ENCODE peak calls at places on chromosomes 5 and 9, in seven cellular contexts. U is SW480; S is CD8-positive, alpha-beta T cell; C is IMR-90; E is H9; L is GM12865; O is erythroblast. P is an unnamed sample.
A peak's percentile ranks its signal among the peaks of the same experiment; 100 is the strongest.

GRCh38 chr5:152379331-152379730 is 25.7 kb downstream of the NMUR2 start:
- DNase-seq in L (no peak), E (no peak), C (no peak), U (no peak), S (no peak), O (no peak), P (no peak)

GRCh38 chr9:30078195-30078594 is 2306.2 kb upstream of the ACO1 start:
- DNase-seq in L (peak; percentile 5), E (no peak), C (no peak), U (no peak), S (no peak), O (no peak), P (no peak)

GRCh38 chr9:35757527-35758275 is 3.6 kb upstream of the MSMP start:
- DNase-seq in E (no peak), O (peak; percentile 47), U (no peak), S (no peak), C (no peak), L (no peak), P (no peak)

GRCh38 chr9:8558176-8558575 is 758.6 kb upstream of the DMAC1 start:
- DNase-seq in O (no peak), L (no peak), S (no peak), E (no peak), U (no peak), C (peak; percentile 0), P (no peak)

GRCh38 chr5:128695791-128696520 is 157.9 kb upstream of the FBN2 start:
- DNase-seq in C (peak; percentile 7), E (peak; percentile 40), L (no peak), O (no peak), S (no peak), U (no peak), P (no peak)

GRCh38 chr5:135887881-135888614 is 7.6 kb downstream of the IL9 start:
- DNase-seq in U (no peak), C (peak; percentile 52), S (no peak), E (peak; percentile 69), L (no peak), O (no peak), P (no peak)

GRCh38 chr9:114371986-114372917 is 15.5 kb downstream of the AKNA start:
- DNase-seq in C (no peak), O (no peak), E (no peak), L (peak; percentile 60), U (no peak), S (peak; percentile 62), P (no peak)

GRCh38 chr9:115022760-115023434 is 92.5 kb upstream of the TNFSF8 start:
- DNase-seq in U (no peak), L (no peak), S (no peak), C (peak; percentile 95), O (no peak), E (no peak), P (no peak)

GRCh38 chr5:36457511-36458260 is 148.7 kb upstream of the SLC1A3 start:
- DNase-seq in L (no peak), E (no peak), O (no peak), S (no peak), U (peak; percentile 36), C (no peak), P (no peak)

GRCh38 chr5:34030058-34030457 is 13.0 kb downstream of the C1QTNF3 start:
- DNase-seq in C (no peak), S (no peak), O (no peak), E (no peak), U (no peak), L (no peak), P (no peak)

GRCh38 chr5:137453476-137454080 is 45.5 kb downstream of the SPOCK1 start:
- DNase-seq in E (no peak), L (peak; percentile 48), O (peak; percentile 37), S (no peak), C (peak; percentile 51), U (peak; percentile 65), P (no peak)

GRCh38 chr9:90296539-90296938 is 346.1 kb downstream of the DIRAS2 start:
- DNase-seq in C (no peak), U (no peak), S (no peak), E (no peak), L (no peak), O (no peak), P (no peak)

GRCh38 chr5:153525536-153525935 is 35.1 kb downstream of the GRIA1 start:
- DNase-seq in O (no peak), U (no peak), S (no peak), L (no peak), E (no peak), C (no peak), P (no peak)

GRCh38 chr9:89525673-89526374 is 27.9 kb upstream of the SEMA4D start:
- DNase-seq in S (no peak), O (no peak), L (no peak), E (no peak), U (peak; percentile 23), C (no peak), P (no peak)

GRCh38 chr9:87898151-87898550 is 15.5 kb downstream of the SPATA31E1 start:
- DNase-seq in S (no peak), C (peak; percentile 34), L (no peak), E (no peak), O (no peak), U (no peak), P (no peak)

GRCh38 chr9:134858051-134858841 is 22.4 kb upstream of the FCN2 start:
- DNase-seq in S (no peak), E (peak; percentile 31), C (peak; percentile 38), O (no peak), U (peak; percentile 48), L (peak; percentile 85), P (no peak)

GRCh38 chr9:37324691-37325490 is 97.6 kb upstream of the GRHPR start:
- DNase-seq in U (no peak), C (no peak), O (no peak), E (no peak), L (peak; percentile 46), S (no peak), P (no peak)

GRCh38 chr9:95477885-95478790 is 38.6 kb downstream of the PTCH1 start:
- DNase-seq in S (no peak), O (no peak), U (no peak), C (no peak), E (no peak), L (no peak), P (no peak)

GRCh38 chr5:14250778-14251711 is 107.9 kb downstream of the TRIO start:
- DNase-seq in O (no peak), E (no peak), L (peak; percentile 44), U (no peak), C (no peak), S (no peak), P (no peak)

GRCh38 chr9:107246259-107247254 is 36.5 kb upstream of the RAD23B start:
- DNase-seq in E (peak; percentile 69), U (peak; percentile 18), S (no peak), C (peak; percentile 13), L (peak; percentile 20), O (peak; percentile 17), P (no peak)

GRCh38 chr5:168193518-168194240 is 97.8 kb upstream of the WWC1 start:
- DNase-seq in O (no peak), U (no peak), S (no peak), C (no peak), L (no peak), E (no peak), P (no peak)

GRCh38 chr9:133114451-133114885 is 6.6 kb downstream of the RALGDS start:
- DNase-seq in L (no peak), C (peak; percentile 21), U (no peak), O (peak; percentile 42), S (no peak), E (no peak), P (no peak)

GRCh38 chr5:96408276-96408777 is 24.7 kb downstream of the PCSK1 start:
- DNase-seq in U (no peak), E (no peak), S (no peak), O (no peak), C (peak; percentile 25), L (no peak), P (no peak)

GRCh38 chr9:132046456-132046855 is 33.2 kb downstream of the MED27 start:
- DNase-seq in E (no peak), S (no peak), U (no peak), L (no peak), C (peak; percentile 31), O (no peak), P (no peak)

GRCh38 chr5:137487600-137487999 is 11.5 kb downstream of the SPOCK1 start:
- DNase-seq in E (no peak), S (no peak), C (peak; percentile 60), U (no peak), L (no peak), O (no peak), P (no peak)

GRCh38 chr5:95989283-95990048 is 27.8 kb upstream of the ELL2 start:
- DNase-seq in C (no peak), S (no peak), L (no peak), U (no peak), E (no peak), O (no peak), P (no peak)

GRCh38 chr5:125317546-125317995 is 571.1 kb upstream of the ZNF608 start:
- DNase-seq in C (peak; percentile 16), U (peak; percentile 2), S (no peak), O (no peak), L (no peak), E (peak; percentile 35), P (no peak)

GRCh38 chr5:180960209-180960608 is 28.4 kb upstream of the BTNL3 start:
- DNase-seq in E (no peak), C (no peak), U (no peak), L (no peak), O (no peak), S (no peak), P (no peak)

GRCh38 chr9:93220627-93221425 is 36.9 kb downstream of the WNK2 start:
- DNase-seq in S (no peak), E (no peak), O (no peak), C (no peak), L (no peak), U (no peak), P (no peak)

GRCh38 chr5:1437452-1437851 is 7.8 kb downstream of the SLC6A3 start:
- DNase-seq in C (peak; percentile 26), U (peak; percentile 84), S (no peak), L (no peak), E (peak; percentile 73), O (no peak), P (no peak)

GRCh38 chr5:133635051-133635450 is 22.7 kb upstream of the FSTL4 start:
- DNase-seq in S (no peak), L (no peak), U (peak; percentile 77), E (no peak), C (peak; percentile 28), O (no peak), P (no peak)

GRCh38 chr9:2481216-2481615 is 140.4 kb upstream of the VLDLR start:
- DNase-seq in L (no peak), O (no peak), S (no peak), C (no peak), E (no peak), U (no peak), P (no peak)

GRCh38 chr5:126509339-126509738 is 85.7 kb downstream of the ALDH7A1 start:
- DNase-seq in O (no peak), C (no peak), U (no peak), L (no peak), E (no peak), S (no peak), P (no peak)

GRCh38 chr5:6435356-6435755 is 13.3 kb upstream of the UBE2QL1 start:
- DNase-seq in E (peak; percentile 81), U (peak; percentile 39), S (no peak), L (peak; percentile 26), O (peak; percentile 22), C (no peak), P (no peak)